ENCODE peak calls at places on chromosomes 4 and X, in ten cellular contexts. One of them, this sample, is unnamed.

GRCh38 chr4:139814285-139815015 is 148.8 kb downstream of the MGST2 start:
- DNase-seq in IMR-90: peak; percentile 41
- DNase-seq in spleen: no peak
- DNase-seq in Peyer's patch: no peak
- DNase-seq in tibial nerve: no peak
- DNase-seq in suprapubic skin: no peak
- DNase-seq in upper lobe of left lung: no peak
- DNase-seq in testis: peak; percentile 26
- DNase-seq in uterus: peak; percentile 61
- DNase-seq in breast epithelium: no peak
- DNase-seq in this sample: peak; percentile 51

GRCh38 chr4:38782452-38783108 is at the start of gene TLR10:
- DNase-seq in Peyer's patch: no peak
- DNase-seq in uterus: no peak
- DNase-seq in testis: peak; percentile 37
- DNase-seq in spleen: no peak
- DNase-seq in tibial nerve: no peak
- DNase-seq in suprapubic skin: no peak
- DNase-seq in breast epithelium: no peak
- DNase-seq in upper lobe of left lung: no peak
- DNase-seq in IMR-90: peak; percentile 52
- DNase-seq in this sample: peak; percentile 44

GRCh38 chr4:124945422-124945821 is 232.9 kb upstream of the ANKRD50 start:
- DNase-seq in testis: no peak
- DNase-seq in uterus: no peak
- DNase-seq in Peyer's patch: no peak
- DNase-seq in IMR-90: no peak
- DNase-seq in upper lobe of left lung: no peak
- DNase-seq in suprapubic skin: no peak
- DNase-seq in breast epithelium: no peak
- DNase-seq in spleen: no peak
- DNase-seq in tibial nerve: no peak
- DNase-seq in this sample: no peak

GRCh38 chr4:24659241-24659961 is 75.0 kb upstream of the DHX15 start:
- DNase-seq in breast epithelium: no peak
- DNase-seq in uterus: no peak
- DNase-seq in tibial nerve: no peak
- DNase-seq in Peyer's patch: no peak
- DNase-seq in testis: peak; percentile 70
- DNase-seq in IMR-90: no peak
- DNase-seq in upper lobe of left lung: no peak
- DNase-seq in spleen: no peak
- DNase-seq in suprapubic skin: no peak
- DNase-seq in this sample: no peak

GRCh38 chrX:124426824-124427223 is 80.5 kb downstream of the SH2D1A start:
- DNase-seq in upper lobe of left lung: no peak
- DNase-seq in suprapubic skin: no peak
- DNase-seq in testis: no peak
- DNase-seq in IMR-90: no peak
- DNase-seq in uterus: no peak
- DNase-seq in breast epithelium: no peak
- DNase-seq in spleen: no peak
- DNase-seq in tibial nerve: no peak
- DNase-seq in Peyer's patch: no peak
- DNase-seq in this sample: no peak

GRCh38 chr4:64777286-64777685 is 368.0 kb upstream of the TECRL start:
- DNase-seq in uterus: no peak
- DNase-seq in testis: no peak
- DNase-seq in tibial nerve: no peak
- DNase-seq in Peyer's patch: no peak
- DNase-seq in breast epithelium: no peak
- DNase-seq in suprapubic skin: no peak
- DNase-seq in spleen: no peak
- DNase-seq in upper lobe of left lung: no peak
- DNase-seq in IMR-90: no peak
- DNase-seq in this sample: no peak

GRCh38 chr4:70754470-70754869 is 32.7 kb downstream of the RUFY3 start:
- DNase-seq in testis: no peak
- DNase-seq in upper lobe of left lung: no peak
- DNase-seq in Peyer's patch: no peak
- DNase-seq in suprapubic skin: no peak
- DNase-seq in spleen: no peak
- DNase-seq in breast epithelium: no peak
- DNase-seq in uterus: no peak
- DNase-seq in IMR-90: no peak
- DNase-seq in tibial nerve: no peak
- DNase-seq in this sample: no peak

GRCh38 chrX:150767045-150767395 is 73.8 kb downstream of the MTMR1 start:
- DNase-seq in spleen: no peak
- DNase-seq in upper lobe of left lung: no peak
- DNase-seq in Peyer's patch: no peak
- DNase-seq in breast epithelium: no peak
- DNase-seq in testis: peak; percentile 28
- DNase-seq in IMR-90: no peak
- DNase-seq in suprapubic skin: no peak
- DNase-seq in uterus: no peak
- DNase-seq in tibial nerve: no peak
- DNase-seq in this sample: no peak

GRCh38 chrX:7286461-7286860 is 138.5 kb upstream of the PUDP start:
- DNase-seq in uterus: no peak
- DNase-seq in spleen: no peak
- DNase-seq in upper lobe of left lung: no peak
- DNase-seq in suprapubic skin: no peak
- DNase-seq in Peyer's patch: no peak
- DNase-seq in tibial nerve: no peak
- DNase-seq in IMR-90: peak; percentile 12
- DNase-seq in breast epithelium: no peak
- DNase-seq in testis: no peak
- DNase-seq in this sample: no peak

GRCh38 chr4:153169811-153170210 is 34.4 kb upstream of the TRIM2 start:
- DNase-seq in spleen: no peak
- DNase-seq in testis: no peak
- DNase-seq in breast epithelium: no peak
- DNase-seq in upper lobe of left lung: no peak
- DNase-seq in suprapubic skin: no peak
- DNase-seq in IMR-90: no peak
- DNase-seq in tibial nerve: no peak
- DNase-seq in uterus: no peak
- DNase-seq in Peyer's patch: no peak
- DNase-seq in this sample: no peak

DNA sequence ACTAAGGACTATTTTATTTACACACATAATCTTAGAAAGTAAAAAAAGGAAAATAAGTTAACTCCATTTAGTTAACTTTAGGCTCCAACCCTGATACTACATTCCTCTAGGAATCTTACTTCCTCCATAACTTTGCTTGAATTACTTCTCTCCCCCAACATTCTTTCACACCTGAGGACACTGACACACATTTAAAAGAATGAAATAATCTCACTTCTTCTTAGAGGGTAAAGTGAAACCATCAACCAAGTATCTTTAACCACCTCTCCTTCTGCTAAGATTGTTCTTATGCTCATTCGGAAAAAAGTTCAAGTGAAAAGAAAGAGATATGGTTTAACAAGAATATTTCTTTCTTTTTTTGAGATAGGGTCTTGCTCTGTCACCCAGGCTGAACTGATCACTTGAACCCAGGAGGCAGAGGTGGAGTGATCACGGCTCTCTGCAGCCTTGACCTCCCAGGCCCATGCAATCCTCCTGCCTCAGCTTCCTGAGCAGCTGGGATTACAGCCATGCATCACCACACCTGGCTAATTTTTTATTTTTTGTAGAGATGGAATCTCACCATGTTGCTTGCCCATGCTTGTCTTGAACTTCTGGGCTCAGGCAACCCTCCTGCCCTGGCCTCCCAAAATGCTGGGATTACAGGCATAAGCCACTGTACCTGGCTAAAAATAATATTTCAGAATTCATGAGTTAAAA is 28.5 kb downstream of the SLC25A4 start:
- DNase-seq in testis: no peak
- DNase-seq in tibial nerve: no peak
- DNase-seq in breast epithelium: no peak
- DNase-seq in spleen: no peak
- DNase-seq in upper lobe of left lung: no peak
- DNase-seq in uterus: no peak
- DNase-seq in IMR-90: no peak
- DNase-seq in Peyer's patch: no peak
- DNase-seq in suprapubic skin: no peak
- DNase-seq in this sample: no peak
- H3K36me3 ChIP-seq in testis: no peaks in the 10 kb centered on the region
- H3K36me3 ChIP-seq in tibial nerve: peaks cover 8% of the 10 kb centered on the region
- H3K36me3 ChIP-seq in breast epithelium: peaks cover 6% of the 10 kb centered on the region
- H3K36me3 ChIP-seq in spleen: peaks cover 79% of the 10 kb centered on the region
- H3K36me3 ChIP-seq in upper lobe of left lung: peaks cover 16% of the 10 kb centered on the region
- H3K36me3 ChIP-seq in uterus: no peaks in the 10 kb centered on the region
- H3K36me3 ChIP-seq in IMR-90: peaks cover 11% of the 10 kb centered on the region
- H3K36me3 ChIP-seq in Peyer's patch: no peaks in the 10 kb centered on the region
- H3K36me3 ChIP-seq in suprapubic skin: peaks cover 42% of the 10 kb centered on the region
- H3K36me3 ChIP-seq in this sample: no peaks in the 10 kb centered on the region

DNA sequence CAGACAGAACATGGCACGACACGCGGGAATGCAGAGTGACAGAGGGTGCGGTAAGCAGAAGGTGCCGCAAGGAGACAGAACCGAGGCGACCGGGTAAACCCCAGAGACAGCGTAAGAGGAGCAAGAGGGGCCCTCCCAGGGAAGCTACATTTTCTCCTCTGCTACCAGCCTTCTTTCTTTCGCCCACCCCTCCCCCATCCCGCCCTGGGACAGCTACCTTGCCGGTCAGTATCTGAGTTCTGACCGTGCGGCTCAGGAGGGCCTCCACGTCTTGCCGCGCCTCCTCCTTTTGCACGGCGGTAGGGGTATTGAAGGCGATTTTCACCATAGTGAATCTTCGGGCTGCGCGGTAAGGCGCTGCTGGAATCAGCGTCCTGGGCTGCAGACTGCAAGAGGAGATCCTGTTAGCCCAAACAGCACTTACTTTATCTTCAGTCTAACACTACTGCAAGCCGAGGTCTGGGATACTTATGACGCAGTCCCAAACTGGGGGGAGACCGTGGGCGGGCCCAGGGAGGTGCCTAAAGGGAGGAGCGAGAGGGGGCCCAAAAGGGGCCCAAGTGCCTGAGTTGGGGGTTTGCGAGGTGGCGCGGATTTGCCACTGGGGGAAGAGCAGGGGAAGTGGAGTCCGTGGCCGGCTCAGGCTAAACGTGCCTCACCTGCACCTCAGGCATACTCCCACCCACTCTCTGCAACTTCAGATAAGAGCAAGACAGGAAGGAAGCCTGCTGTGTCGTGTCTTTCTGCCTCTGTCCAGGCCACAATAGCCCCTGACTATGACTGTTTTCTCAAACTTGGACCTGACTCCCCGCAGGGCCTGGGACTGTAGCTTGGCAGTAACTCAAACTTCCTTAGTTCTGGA is at the start of gene ITM2A:
- DNase-seq in breast epithelium: peak; percentile 49
- DNase-seq in tibial nerve: peak; percentile 12
- DNase-seq in testis: peak; percentile 30
- DNase-seq in Peyer's patch: peak; percentile 51
- DNase-seq in uterus: peak; percentile 56
- DNase-seq in IMR-90: no peak
- DNase-seq in upper lobe of left lung: peak; percentile 37
- DNase-seq in spleen: peak; percentile 87
- DNase-seq in suprapubic skin: peak; percentile 61
- DNase-seq in this sample: no peak
- TF ChIP-seq POLR2A in breast epithelium: no peak
- TF ChIP-seq POLR2A in tibial nerve: no peak
- TF ChIP-seq POLR2A in testis: no peak
- TF ChIP-seq POLR2A in Peyer's patch: peak; percentile 12
- TF ChIP-seq POLR2A in uterus: peak; percentile 18
- TF ChIP-seq POLR2A in IMR-90: no peak
- TF ChIP-seq POLR2A in upper lobe of left lung: no peak
- TF ChIP-seq POLR2A in spleen: no peak
- TF ChIP-seq POLR2A in suprapubic skin: no peak
- TF ChIP-seq POLR2A in this sample: no peak

DNA sequence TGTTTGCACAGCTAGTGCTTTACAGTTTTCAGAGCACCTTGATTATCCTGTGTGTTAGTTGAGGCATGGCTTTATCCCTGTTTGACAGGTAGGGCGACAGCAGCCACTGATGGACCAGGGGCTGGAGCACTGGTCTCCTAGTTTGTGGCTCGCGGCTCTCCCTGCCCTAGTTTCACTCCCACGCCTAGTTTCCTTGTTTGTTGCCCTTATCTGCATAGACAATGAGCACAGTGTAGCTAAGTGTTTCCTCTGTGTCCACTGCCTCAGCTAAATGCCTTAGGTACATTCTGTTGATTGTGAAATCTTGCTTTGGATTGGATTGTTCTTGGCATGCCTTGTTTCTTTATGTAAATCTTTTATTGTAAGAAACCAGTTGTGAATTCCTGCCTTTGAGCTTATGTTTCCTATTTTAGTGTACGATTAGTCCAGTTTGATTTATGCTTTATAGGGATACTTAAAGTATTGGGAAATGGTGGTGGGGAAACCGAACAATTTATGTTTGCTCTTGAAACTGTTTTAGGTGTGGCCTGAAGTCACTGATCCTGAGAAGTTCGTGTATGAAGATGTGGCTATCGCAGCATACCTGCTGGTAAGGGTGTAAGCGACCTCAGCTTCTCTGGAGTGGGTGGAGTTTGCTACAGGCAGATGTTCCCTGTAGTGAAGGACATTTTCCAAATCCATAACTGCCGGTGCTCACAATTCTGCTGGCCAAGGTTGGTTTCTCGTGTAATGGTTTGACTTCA is 11.0 kb downstream of the TRMT44 start:
- DNase-seq in breast epithelium: no peak
- DNase-seq in spleen: no peak
- DNase-seq in Peyer's patch: no peak
- DNase-seq in testis: peak; percentile 87
- DNase-seq in uterus: no peak
- DNase-seq in tibial nerve: no peak
- DNase-seq in suprapubic skin: no peak
- DNase-seq in upper lobe of left lung: no peak
- DNase-seq in IMR-90: no peak
- DNase-seq in this sample: no peak
- H3K36me3 ChIP-seq in breast epithelium: no peaks in the 10 kb centered on the region
- H3K36me3 ChIP-seq in spleen: peaks cover 100% of the 10 kb centered on the region
- H3K36me3 ChIP-seq in Peyer's patch: no peaks in the 10 kb centered on the region
- H3K36me3 ChIP-seq in testis: no peaks in the 10 kb centered on the region
- H3K36me3 ChIP-seq in uterus: no peaks in the 10 kb centered on the region
- H3K36me3 ChIP-seq in tibial nerve: peaks cover 24% of the 10 kb centered on the region
- H3K36me3 ChIP-seq in suprapubic skin: peaks cover 87% of the 10 kb centered on the region
- H3K36me3 ChIP-seq in upper lobe of left lung: peaks cover 76% of the 10 kb centered on the region
- H3K36me3 ChIP-seq in IMR-90: peaks cover 51% of the 10 kb centered on the region
- H3K36me3 ChIP-seq in this sample: no peaks in the 10 kb centered on the region

DNA sequence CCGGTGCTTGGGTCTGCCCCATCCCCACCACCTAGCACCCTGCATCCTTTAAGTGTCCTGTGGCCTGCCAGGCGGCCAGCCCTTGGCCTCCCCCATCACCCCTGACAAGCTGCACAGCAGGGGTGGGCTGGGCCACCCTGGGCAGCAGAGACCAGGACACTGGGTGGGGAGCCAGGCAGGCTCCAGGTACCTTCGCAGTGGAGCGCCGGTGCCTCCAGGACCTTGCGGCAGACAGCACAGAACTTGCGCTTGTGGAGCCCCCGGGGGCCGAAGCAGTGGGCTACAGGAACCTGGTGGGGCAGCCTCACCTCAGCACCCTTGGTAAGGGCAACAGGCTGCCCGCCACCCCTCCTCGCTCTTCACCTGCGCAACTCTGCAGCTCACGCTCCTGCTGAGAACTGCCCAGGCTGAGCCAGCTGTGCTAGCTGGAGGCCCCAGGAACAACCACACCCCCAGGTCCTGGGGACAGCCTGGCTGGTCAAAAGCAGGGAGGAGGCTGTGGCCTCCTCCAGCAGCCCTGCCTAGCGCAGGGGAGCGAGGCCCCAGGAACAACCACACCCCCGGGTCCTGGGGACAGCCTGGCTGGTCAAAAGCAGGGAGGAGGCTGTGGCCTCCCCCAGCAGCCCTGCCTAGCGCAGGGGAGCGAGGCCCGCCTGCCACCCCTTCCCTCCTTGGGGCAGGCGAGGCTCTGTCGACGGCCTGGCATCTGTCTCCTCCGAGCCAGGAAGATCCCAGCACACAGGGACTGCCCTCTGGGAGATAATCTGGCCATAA is 4.6 kb downstream of the DGKQ start:
- DNase-seq in upper lobe of left lung: peak; percentile 70
- DNase-seq in suprapubic skin: no peak
- DNase-seq in IMR-90: no peak
- DNase-seq in testis: no peak
- DNase-seq in Peyer's patch: no peak
- DNase-seq in tibial nerve: no peak
- DNase-seq in breast epithelium: no peak
- DNase-seq in spleen: no peak
- DNase-seq in uterus: no peak
- DNase-seq in this sample: no peak
- TF ChIP-seq POLR2A in upper lobe of left lung: no peak
- TF ChIP-seq POLR2A in suprapubic skin: no peak
- TF ChIP-seq POLR2A in IMR-90: no peak
- TF ChIP-seq POLR2A in testis: no peak
- TF ChIP-seq POLR2A in Peyer's patch: no peak
- TF ChIP-seq POLR2A in tibial nerve: no peak
- TF ChIP-seq POLR2A in breast epithelium: no peak
- TF ChIP-seq POLR2A in spleen: no peak
- TF ChIP-seq POLR2A in uterus: no peak
- TF ChIP-seq POLR2A in this sample: no peak

This sample was measured in adrenal gland.